ENCODE peak calls at places on chromosomes 6 and 20, in five cellular contexts. One of them, this sample, is unnamed.

GRCh38 chr20:62557425-62557824 is 81.6 kb upstream of the GATA5 start:
- DNase-seq in psoas muscle: peak; percentile 48
- DNase-seq in neural crest cell: no peak
- DNase-seq in B cell: no peak
- DNase-seq in mesothelial cell of epicardium: no peak
- DNase-seq in this sample: no peak

GRCh38 chr6:38027685-38028373 is 208.3 kb downstream of the ZFAND3 start:
- DNase-seq in psoas muscle: no peak
- DNase-seq in neural crest cell: no peak
- DNase-seq in B cell: no peak
- DNase-seq in mesothelial cell of epicardium: no peak
- DNase-seq in this sample: no peak

GRCh38 chr6:157809613-157810012 is 13.4 kb upstream of the SNX9 start:
- DNase-seq in psoas muscle: no peak
- DNase-seq in neural crest cell: no peak
- DNase-seq in B cell: no peak
- DNase-seq in mesothelial cell of epicardium: no peak
- DNase-seq in this sample: no peak

GRCh38 chr20:25510202-25510601 is 75.1 kb downstream of the NINL start:
- DNase-seq in psoas muscle: no peak
- DNase-seq in neural crest cell: no peak
- DNase-seq in B cell: no peak
- DNase-seq in mesothelial cell of epicardium: no peak
- DNase-seq in this sample: no peak

GRCh38 chr6:119308994-119309657 is 40.4 kb downstream of the MAN1A1 start:
- DNase-seq in psoas muscle: no peak
- DNase-seq in neural crest cell: no peak
- DNase-seq in B cell: no peak
- DNase-seq in mesothelial cell of epicardium: no peak
- DNase-seq in this sample: no peak

GRCh38 chr20:34017610-34018009 is 23.9 kb downstream of the RALY start:
- DNase-seq in psoas muscle: no peak
- DNase-seq in neural crest cell: no peak
- DNase-seq in B cell: no peak
- DNase-seq in mesothelial cell of epicardium: no peak
- DNase-seq in this sample: no peak

GRCh38 chr6:149060300-149060984 is 257.1 kb upstream of the TAB2 start:
- DNase-seq in psoas muscle: no peak
- DNase-seq in neural crest cell: no peak
- DNase-seq in B cell: peak; percentile 57
- DNase-seq in mesothelial cell of epicardium: no peak
- DNase-seq in this sample: peak; percentile 48

GRCh38 chr6:147776631-147777030 is 268.1 kb downstream of the SAMD5 start:
- DNase-seq in psoas muscle: no peak
- DNase-seq in neural crest cell: no peak
- DNase-seq in B cell: no peak
- DNase-seq in mesothelial cell of epicardium: no peak
- DNase-seq in this sample: no peak

GRCh38 chr6:166419268-166419667 is 36.5 kb upstream of the MPC1 start:
- DNase-seq in psoas muscle: no peak
- DNase-seq in neural crest cell: no peak
- DNase-seq in B cell: no peak
- DNase-seq in mesothelial cell of epicardium: no peak
- DNase-seq in this sample: peak; percentile 69

GRCh38 chr6:34095136-34095505 is 50.8 kb downstream of the GRM4 start:
- DNase-seq in psoas muscle: no peak
- DNase-seq in neural crest cell: no peak
- DNase-seq in B cell: no peak
- DNase-seq in mesothelial cell of epicardium: no peak
- DNase-seq in this sample: no peak

GRCh38 chr6:165881812-165882211 is 218.8 kb upstream of the PDE10A start:
- DNase-seq in psoas muscle: no peak
- DNase-seq in neural crest cell: no peak
- DNase-seq in B cell: no peak
- DNase-seq in mesothelial cell of epicardium: no peak
- DNase-seq in this sample: no peak

GRCh38 chr20:9223296-9223695 is 154.4 kb downstream of the PLCB4 start:
- DNase-seq in psoas muscle: no peak
- DNase-seq in neural crest cell: no peak
- DNase-seq in B cell: no peak
- DNase-seq in mesothelial cell of epicardium: no peak
- DNase-seq in this sample: no peak

GRCh38 chr6:152127429-152128165 is 320.1 kb downstream of the ESR1 start:
- DNase-seq in psoas muscle: no peak
- DNase-seq in neural crest cell: no peak
- DNase-seq in B cell: no peak
- DNase-seq in mesothelial cell of epicardium: no peak
- DNase-seq in this sample: no peak

GRCh38 chr6:131685266-131685780 is 15.9 kb downstream of the OR2A4 start:
- DNase-seq in psoas muscle: no peak
- DNase-seq in neural crest cell: no peak
- DNase-seq in B cell: peak; percentile 61
- DNase-seq in mesothelial cell of epicardium: no peak
- DNase-seq in this sample: no peak

GRCh38 chr6:45920819-45921511 is 94.7 kb downstream of the CLIC5 start:
- DNase-seq in psoas muscle: no peak
- DNase-seq in neural crest cell: no peak
- DNase-seq in B cell: no peak
- DNase-seq in mesothelial cell of epicardium: no peak
- DNase-seq in this sample: no peak

GRCh38 chr20:4006640-4007039 is 8.7 kb downstream of the RNF24 start:
- DNase-seq in psoas muscle: peak; percentile 76
- DNase-seq in neural crest cell: no peak
- DNase-seq in B cell: no peak
- DNase-seq in mesothelial cell of epicardium: no peak
- DNase-seq in this sample: no peak

GRCh38 chr20:47360489-47361267 is 4.2 kb upstream of the ZMYND8 start:
- DNase-seq in psoas muscle: peak; percentile 87
- DNase-seq in neural crest cell: peak; percentile 36
- DNase-seq in B cell: no peak
- DNase-seq in mesothelial cell of epicardium: peak; percentile 54
- DNase-seq in this sample: no peak

GRCh38 chr6:145731432-145731831 is 3.9 kb downstream of the EPM2A start:
- DNase-seq in psoas muscle: no peak
- DNase-seq in neural crest cell: no peak
- DNase-seq in B cell: no peak
- DNase-seq in mesothelial cell of epicardium: no peak
- DNase-seq in this sample: no peak

GRCh38 chr6:155495011-155495768 is 39.6 kb upstream of the NOX3 start:
- DNase-seq in psoas muscle: peak; percentile 43
- DNase-seq in neural crest cell: no peak
- DNase-seq in B cell: no peak
- DNase-seq in mesothelial cell of epicardium: no peak
- DNase-seq in this sample: no peak

GRCh38 chr6:160455484-160456213 is 107.5 kb downstream of the SLC22A3 start:
- DNase-seq in psoas muscle: peak; percentile 48
- DNase-seq in neural crest cell: peak; percentile 81
- DNase-seq in B cell: peak; percentile 72
- DNase-seq in mesothelial cell of epicardium: peak; percentile 40
- DNase-seq in this sample: peak; percentile 71

GRCh38 chr20:25020345-25020744 is 27.8 kb upstream of the APMAP start:
- DNase-seq in psoas muscle: no peak
- DNase-seq in neural crest cell: no peak
- DNase-seq in B cell: no peak
- DNase-seq in mesothelial cell of epicardium: no peak
- DNase-seq in this sample: no peak

GRCh38 chr20:45835230-45836224 is 1.9 kb downstream of the SNX21 start:
- DNase-seq in psoas muscle: peak; percentile 79
- DNase-seq in neural crest cell: no peak
- DNase-seq in B cell: no peak
- DNase-seq in mesothelial cell of epicardium: no peak
- DNase-seq in this sample: no peak

DNA sequence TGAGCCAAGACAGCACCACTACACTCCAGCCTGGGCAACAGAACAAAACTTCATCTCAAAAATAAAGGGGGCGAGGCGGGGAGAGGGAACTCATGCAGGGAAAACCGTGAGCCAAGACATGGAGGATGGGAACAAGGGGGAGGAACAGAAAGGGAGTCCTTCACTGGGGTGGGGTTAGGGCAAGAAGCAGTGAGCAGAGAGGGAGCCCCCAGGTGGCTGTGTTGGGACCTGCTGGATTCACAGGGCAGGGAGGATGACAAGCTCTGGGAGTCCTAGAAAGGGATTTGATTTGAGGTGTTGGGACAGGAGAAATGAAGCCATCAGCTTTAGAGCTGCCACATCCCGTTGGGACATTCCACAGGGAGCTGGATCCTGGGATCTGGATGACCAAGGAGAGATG is 90.6 kb upstream of the TOP1 start:
- DNase-seq in psoas muscle: no peak
- DNase-seq in neural crest cell: no peak
- DNase-seq in B cell: no peak
- DNase-seq in mesothelial cell of epicardium: no peak
- DNase-seq in this sample: no peak
- TF ChIP-seq CTCF in psoas muscle: no peak
- TF ChIP-seq CTCF in neural crest cell: no peak
- TF ChIP-seq CTCF in B cell: no peak
- TF ChIP-seq CTCF in mesothelial cell of epicardium: no peak
- TF ChIP-seq CTCF in this sample: no peak

GRCh38 chr6:141421378-141421777 is 711.3 kb upstream of the GJE1 start:
- DNase-seq in psoas muscle: no peak
- DNase-seq in neural crest cell: no peak
- DNase-seq in B cell: no peak
- DNase-seq in mesothelial cell of epicardium: no peak
- DNase-seq in this sample: no peak

GRCh38 chr6:141426400-141426980 is 706.2 kb upstream of the GJE1 start:
- DNase-seq in psoas muscle: no peak
- DNase-seq in neural crest cell: no peak
- DNase-seq in B cell: no peak
- DNase-seq in mesothelial cell of epicardium: no peak
- DNase-seq in this sample: no peak
- TF ChIP-seq CTCF in psoas muscle: no peak
- TF ChIP-seq CTCF in neural crest cell: peak; percentile 21
- TF ChIP-seq CTCF in B cell: no peak
- TF ChIP-seq CTCF in mesothelial cell of epicardium: no peak
- TF ChIP-seq CTCF in this sample: no peak

GRCh38 chr20:37651932-37652331 is 41.9 kb upstream of the CTNNBL1 start:
- DNase-seq in psoas muscle: no peak
- DNase-seq in neural crest cell: no peak
- DNase-seq in B cell: peak; percentile 48
- DNase-seq in mesothelial cell of epicardium: no peak
- DNase-seq in this sample: no peak
- TF ChIP-seq CTCF in psoas muscle: peak; percentile 17
- TF ChIP-seq CTCF in neural crest cell: peak; percentile 44
- TF ChIP-seq CTCF in B cell: peak; percentile 51
- TF ChIP-seq CTCF in mesothelial cell of epicardium: no peak
- TF ChIP-seq CTCF in this sample: no peak

GRCh38 chr6:29294499-29294914 is 7.0 kb upstream of the OR14J1 start:
- DNase-seq in psoas muscle: no peak
- DNase-seq in neural crest cell: no peak
- DNase-seq in B cell: no peak
- DNase-seq in mesothelial cell of epicardium: no peak
- DNase-seq in this sample: no peak
- TF ChIP-seq CTCF in psoas muscle: no peak
- TF ChIP-seq CTCF in neural crest cell: no peak
- TF ChIP-seq CTCF in B cell: no peak
- TF ChIP-seq CTCF in mesothelial cell of epicardium: no peak
- TF ChIP-seq CTCF in this sample: no peak

GRCh38 chr20:15639839-15640238 is 933.4 kb downstream of the KIF16B start:
- DNase-seq in psoas muscle: no peak
- DNase-seq in neural crest cell: no peak
- DNase-seq in B cell: no peak
- DNase-seq in mesothelial cell of epicardium: no peak
- DNase-seq in this sample: no peak

GRCh38 chr20:15642676-15643075 is 930.6 kb downstream of the KIF16B start:
- DNase-seq in psoas muscle: no peak
- DNase-seq in neural crest cell: no peak
- DNase-seq in B cell: no peak
- DNase-seq in mesothelial cell of epicardium: no peak
- DNase-seq in this sample: no peak

GRCh38 chr20:15642099-15642498 is 931.1 kb downstream of the KIF16B start:
- DNase-seq in psoas muscle: no peak
- DNase-seq in neural crest cell: no peak
- DNase-seq in B cell: no peak
- DNase-seq in mesothelial cell of epicardium: no peak
- DNase-seq in this sample: no peak

GRCh38 chr20:15638781-15639180 is 934.5 kb downstream of the KIF16B start:
- DNase-seq in psoas muscle: no peak
- DNase-seq in neural crest cell: no peak
- DNase-seq in B cell: no peak
- DNase-seq in mesothelial cell of epicardium: no peak
- DNase-seq in this sample: no peak

DNA sequence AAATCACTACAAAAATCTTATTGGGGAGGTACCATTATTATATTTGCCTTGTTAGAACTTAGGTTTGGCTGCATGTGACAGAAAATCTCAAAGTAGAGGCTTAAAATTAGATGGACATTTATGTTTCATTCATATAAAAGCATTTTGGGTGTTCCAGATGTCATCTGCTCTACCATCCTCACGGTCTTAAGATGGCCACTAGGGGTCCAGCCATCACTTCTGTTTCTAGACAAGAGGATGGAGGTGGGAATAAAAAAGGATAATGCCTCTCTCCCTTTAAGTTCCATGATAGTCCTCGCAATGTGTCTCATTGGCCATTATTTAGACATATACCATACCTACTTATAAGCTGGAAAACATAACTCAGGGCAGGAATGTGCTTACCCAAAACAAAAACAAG is 929.5 kb downstream of the KIF16B start:
- DNase-seq in psoas muscle: no peak
- DNase-seq in neural crest cell: no peak
- DNase-seq in B cell: peak; percentile 9
- DNase-seq in mesothelial cell of epicardium: no peak
- DNase-seq in this sample: no peak
- TF ChIP-seq CTCF in psoas muscle: peak; percentile 13
- TF ChIP-seq CTCF in neural crest cell: peak; percentile 37
- TF ChIP-seq CTCF in B cell: peak; percentile 26
- TF ChIP-seq CTCF in mesothelial cell of epicardium: no peak
- TF ChIP-seq CTCF in this sample: no peak

GRCh38 chr6:18261877-18262276 is 2.5 kb downstream of the DEK start:
- DNase-seq in psoas muscle: no peak
- DNase-seq in neural crest cell: no peak
- DNase-seq in B cell: no peak
- DNase-seq in mesothelial cell of epicardium: no peak
- DNase-seq in this sample: no peak
- TF ChIP-seq CTCF in psoas muscle: no peak
- TF ChIP-seq CTCF in neural crest cell: no peak
- TF ChIP-seq CTCF in B cell: no peak
- TF ChIP-seq CTCF in mesothelial cell of epicardium: no peak
- TF ChIP-seq CTCF in this sample: no peak

GRCh38 chr6:135002229-135002844 is 52.3 kb downstream of the HBS1L start:
- DNase-seq in psoas muscle: no peak
- DNase-seq in neural crest cell: no peak
- DNase-seq in B cell: peak; percentile 19
- DNase-seq in mesothelial cell of epicardium: no peak
- DNase-seq in this sample: no peak
- TF ChIP-seq CTCF in psoas muscle: peak; percentile 43
- TF ChIP-seq CTCF in neural crest cell: peak; percentile 75
- TF ChIP-seq CTCF in B cell: peak; percentile 74
- TF ChIP-seq CTCF in mesothelial cell of epicardium: peak; percentile 74
- TF ChIP-seq CTCF in this sample: peak; percentile 71

DNA sequence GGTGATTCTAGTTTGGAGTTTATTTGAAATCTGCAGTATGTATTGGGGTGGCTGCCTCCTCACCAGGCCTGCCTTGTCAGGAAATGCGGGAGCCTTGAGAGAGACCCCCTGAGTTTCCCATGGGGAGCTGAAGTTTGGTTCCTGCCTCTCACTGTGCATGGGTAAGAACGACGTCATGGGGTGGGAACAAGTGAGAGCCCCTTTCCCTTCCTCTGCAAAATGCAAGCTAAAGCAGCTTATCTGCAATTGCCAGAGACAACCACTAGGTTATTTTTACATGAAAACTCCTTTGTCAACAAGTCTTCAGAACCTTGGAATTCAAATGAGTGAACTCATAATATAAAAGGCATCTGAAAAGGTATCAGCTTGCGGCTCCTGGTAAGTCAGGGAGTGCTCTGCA is 58.4 kb downstream of the TMEM170B start:
- DNase-seq in psoas muscle: no peak
- DNase-seq in neural crest cell: no peak
- DNase-seq in B cell: no peak
- DNase-seq in mesothelial cell of epicardium: no peak
- DNase-seq in this sample: no peak
- TF ChIP-seq CTCF in psoas muscle: no peak
- TF ChIP-seq CTCF in neural crest cell: peak; percentile 36
- TF ChIP-seq CTCF in B cell: no peak
- TF ChIP-seq CTCF in mesothelial cell of epicardium: peak; percentile 55
- TF ChIP-seq CTCF in this sample: no peak

This sample was measured in CD8-positive, alpha-beta T cell.